ENCODE peak calls at places on chromosomes 7 and 10, in ten cellular contexts. F is IMR-90; O is NCI-H774; X is lung microvascular endothelial cell; K is stimulated activated CD8-positive, alpha-beta memory T cell treated with anti-CD3 and anti-CD28 coated beads, Interleukin-4, amount 100 ng/mL, for 1 hour; D is effector memory CD4-positive, alpha-beta T cell; R is endothelial cell of umbilical vein; N is fibroblast of lung; I is NCI-H1092 treated with DMSO at 0.1 percent for 48 hours; H is AG20443. Q is an unnamed sample.

GRCh38 chr10:126253613-126254002 is 134.7 kb downstream of the ADAM12 start:
- DNase-seq in F (no peak), O (no peak), X (no peak), K (no peak), D (no peak), R (no peak), N (no peak), I (no peak), H (no peak), Q (no peak)

GRCh38 chr7:82323806-82324205 is 119.8 kb downstream of the CACNA2D1 start:
- DNase-seq in F (peak), O (no peak), X (no peak), K (no peak), D (no peak), R (no peak), N (peak), I (no peak), H (no peak), Q (no peak)

GRCh38 chr10:5447071-5447470 is 34.7 kb downstream of the NET1 start:
- DNase-seq in F (peak), O (no peak), X (peak), K (no peak), D (no peak), R (peak), N (peak), I (no peak), H (no peak), Q (no peak)

GRCh38 chr7:36129048-36129534 is 24.0 kb upstream of the EEPD1 start:
- DNase-seq in F (peak), O (peak), X (peak), K (no peak), D (no peak), R (no peak), N (peak), I (peak), H (peak), Q (peak)

GRCh38 chr7:47482013-47482761 is 99.7 kb downstream of the TNS3 start:
- DNase-seq in F (peak), O (no peak), X (no peak), K (no peak), D (no peak), R (peak), N (peak), I (no peak), H (peak), Q (no peak)

GRCh38 chr10:110355181-110355831 is 50.6 kb upstream of the SMNDC1 start:
- DNase-seq in F (no peak), O (no peak), X (no peak), K (no peak), D (no peak), R (no peak), N (no peak), I (no peak), H (no peak), Q (no peak)

GRCh38 chr7:66036788-66037187 is 38.8 kb upstream of the ASL start:
- DNase-seq in F (no peak), O (no peak), X (no peak), K (no peak), D (no peak), R (no peak), N (no peak), I (no peak), H (no peak), Q (no peak)

GRCh38 chr7:5425507-5426225 is 2.0 kb upstream of the TNRC18 start:
- DNase-seq in F (peak), O (peak), X (peak), K (no peak), D (no peak), R (peak), N (peak), I (peak), H (peak), Q (peak)

GRCh38 chr7:44065431-44066110 is at the start of gene PGAM2:
- DNase-seq in F (no peak), O (peak), X (no peak), K (no peak), D (no peak), R (no peak), N (no peak), I (peak), H (peak), Q (peak)

GRCh38 chr10:78909268-78909667 is 159.5 kb upstream of the ZMIZ1 start:
- DNase-seq in F (no peak), O (no peak), X (no peak), K (no peak), D (no peak), R (no peak), N (no peak), I (peak), H (no peak), Q (no peak)